ENCODE peak calls at places on chromosomes 2 and 18, in seven cellular contexts. P is uterus, R is IMR-90, E is tibial nerve, Y is transverse colon, U is esophagus squamous epithelium, S is suprapubic skin. H is an unnamed sample.

GRCh38 chr18:22847392-22847791 is 85.7 kb upstream of the RBBP8 start:
- DNase-seq in P (no peak), S (no peak), R (peak; percentile 51), E (no peak), U (no peak), Y (no peak), H (no peak)

GRCh38 chr2:181602017-181602416 is 54.9 kb downstream of the CERKL start:
- DNase-seq in P (no peak), S (no peak), R (no peak), Y (no peak), U (no peak), E (no peak), H (no peak)

GRCh38 chr2:172725284-172725683 is 10.4 kb upstream of the RAPGEF4 start:
- DNase-seq in S (no peak), U (no peak), R (no peak), Y (no peak), P (no peak), E (no peak), H (no peak)

GRCh38 chr2:178208817-178209216 is 14.5 kb downstream of the OSBPL6 start:
- DNase-seq in Y (no peak), S (no peak), P (no peak), R (peak; percentile 26), U (no peak), E (no peak), H (no peak)

GRCh38 chr2:84441036-84441435 is 18.0 kb downstream of the SUCLG1 start:
- DNase-seq in P (no peak), R (peak; percentile 26), U (no peak), E (no peak), S (no peak), Y (no peak), H (no peak)

GRCh38 chr2:208370881-208371633 is 35.5 kb upstream of the PTH2R start:
- DNase-seq in E (no peak), Y (no peak), P (no peak), U (no peak), R (peak; percentile 27), S (no peak), H (no peak)

GRCh38 chr2:161265874-161266273 is 42.4 kb upstream of the PSMD14 start:
- DNase-seq in R (no peak), E (no peak), U (no peak), Y (no peak), S (no peak), P (no peak), H (no peak)

GRCh38 chr2:73091696-73092095 is 20.2 kb upstream of the SFXN5 start:
- DNase-seq in S (no peak), Y (no peak), U (no peak), R (no peak), E (no peak), P (no peak), H (no peak)

GRCh38 chr2:96874099-96874831 is 4.4 kb upstream of the SEMA4C start:
- DNase-seq in Y (no peak), S (no peak), U (no peak), P (no peak), R (no peak), E (no peak), H (no peak)

GRCh38 chr2:85132392-85132791 is 800 bp upstream of the TCF7L1 start:
- DNase-seq in Y (no peak), U (no peak), P (peak; percentile 31), E (no peak), S (no peak), R (peak; percentile 39), H (no peak)

GRCh38 chr2:189927823-189928222 is 134.7 kb downstream of the MSTN start:
- DNase-seq in E (no peak), U (no peak), R (peak; percentile 18), Y (no peak), S (no peak), P (no peak), H (no peak)

GRCh38 chr2:207767461-207768167 is 2.1 kb downstream of the FZD5 start:
- DNase-seq in P (peak; percentile 29), E (peak; percentile 14), R (no peak), S (no peak), Y (peak; percentile 79), U (no peak), H (peak; percentile 44)

GRCh38 chr2:239294571-239295054 is 106.2 kb downstream of the HDAC4 start:
- DNase-seq in E (peak; percentile 6), R (no peak), P (peak; percentile 44), U (no peak), Y (peak; percentile 76), S (peak; percentile 45), H (no peak)

GRCh38 chr2:207490441-207490840 is 39.3 kb upstream of the CREB1 start:
- DNase-seq in E (no peak), Y (no peak), S (no peak), R (no peak), U (no peak), P (no peak), H (no peak)

GRCh38 chr2:228602277-228602676 is 420.8 kb upstream of the SPHKAP start:
- DNase-seq in P (no peak), Y (no peak), E (no peak), R (peak; percentile 34), U (no peak), S (no peak), H (no peak)

GRCh38 chr2:216653931-216654365 is 20.7 kb downstream of the IGFBP2 start:
- DNase-seq in E (no peak), P (no peak), R (peak; percentile 81), S (no peak), Y (no peak), U (no peak), H (no peak)

GRCh38 chr18:7789853-7790552 is 222.9 kb downstream of the PTPRM start:
- DNase-seq in E (no peak), S (no peak), P (no peak), R (peak; percentile 55), Y (no peak), U (no peak), H (no peak)

GRCh38 chr18:79873449-79874110 is 75.8 kb downstream of the KCNG2 start:
- DNase-seq in S (peak; percentile 55), E (peak; percentile 11), U (no peak), R (no peak), Y (no peak), P (peak; percentile 34), H (no peak)

GRCh38 chr2:169069341-169069740 is at the start of gene DHRS9:
- DNase-seq in R (peak; percentile 7), U (no peak), E (no peak), Y (peak; percentile 63), S (no peak), P (no peak), H (no peak)

GRCh38 chr2:168848220-168848619 is 42.0 kb downstream of the SPC25 start:
- DNase-seq in R (no peak), U (no peak), E (no peak), S (no peak), P (no peak), Y (no peak), H (no peak)

GRCh38 chr2:60519259-60519863 is 34.1 kb downstream of the BCL11A start:
- DNase-seq in E (no peak), R (peak; percentile 67), P (no peak), U (no peak), S (no peak), Y (no peak), H (no peak)
- H3K4me1 ChIP-seq in E (no peaks in the 10 kb centered on the region), R (peaks cover 13% of the 10 kb centered on the region), P (no peaks in the 10 kb centered on the region), U (peaks cover 14% of the 10 kb centered on the region), S (peaks cover 20% of the 10 kb centered on the region), Y (peaks cover 43% of the 10 kb centered on the region), H (no peaks in the 10 kb centered on the region)

DNA sequence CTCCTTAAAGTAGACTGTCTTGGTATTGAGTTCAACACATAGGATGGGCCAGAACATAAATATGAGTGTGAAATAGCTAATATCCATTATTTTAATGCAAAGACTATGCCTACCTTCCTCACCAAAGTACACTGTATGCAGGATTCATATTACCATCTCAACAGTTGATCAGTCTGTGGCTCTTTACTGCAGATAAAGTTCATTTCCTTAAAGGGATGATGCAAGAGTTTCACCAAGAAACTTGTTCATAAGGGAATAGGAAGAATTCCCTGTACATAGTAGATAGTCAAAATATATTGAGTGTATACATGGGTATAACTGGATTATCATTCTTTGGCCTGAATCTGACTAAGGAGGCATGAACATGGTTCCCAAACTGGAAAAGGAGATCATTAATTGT is 35.0 kb downstream of the MARS2 start:
- DNase-seq in Y (no peak), U (no peak), E (no peak), R (no peak), P (no peak), S (no peak), H (no peak)
- H3K36me3 ChIP-seq in Y (no peaks in the 10 kb centered on the region), U (no peaks in the 10 kb centered on the region), E (no peaks in the 10 kb centered on the region), R (no peaks in the 10 kb centered on the region), P (no peaks in the 10 kb centered on the region), S (no peaks in the 10 kb centered on the region), H (no peaks in the 10 kb centered on the region)

GRCh38 chr2:206438196-206438727 is 5.1 kb upstream of the ADAM23 start:
- DNase-seq in S (no peak), U (no peak), R (no peak), Y (no peak), P (no peak), E (no peak), H (no peak)

GRCh38 chr2:206443735-206444527 is 599 bp downstream of the ADAM23 start:
- DNase-seq in U (no peak), E (no peak), P (no peak), S (no peak), R (peak; percentile 22), Y (no peak), H (peak; percentile 34)

GRCh38 chr2:206442516-206442853 is 847 bp upstream of the ADAM23 start:
- DNase-seq in R (no peak), S (no peak), Y (no peak), E (no peak), U (no peak), P (no peak), H (no peak)

GRCh38 chr2:206445948-206446347 is 2.6 kb downstream of the ADAM23 start:
- DNase-seq in P (no peak), R (no peak), U (no peak), E (no peak), Y (no peak), S (no peak), H (no peak)

DNA sequence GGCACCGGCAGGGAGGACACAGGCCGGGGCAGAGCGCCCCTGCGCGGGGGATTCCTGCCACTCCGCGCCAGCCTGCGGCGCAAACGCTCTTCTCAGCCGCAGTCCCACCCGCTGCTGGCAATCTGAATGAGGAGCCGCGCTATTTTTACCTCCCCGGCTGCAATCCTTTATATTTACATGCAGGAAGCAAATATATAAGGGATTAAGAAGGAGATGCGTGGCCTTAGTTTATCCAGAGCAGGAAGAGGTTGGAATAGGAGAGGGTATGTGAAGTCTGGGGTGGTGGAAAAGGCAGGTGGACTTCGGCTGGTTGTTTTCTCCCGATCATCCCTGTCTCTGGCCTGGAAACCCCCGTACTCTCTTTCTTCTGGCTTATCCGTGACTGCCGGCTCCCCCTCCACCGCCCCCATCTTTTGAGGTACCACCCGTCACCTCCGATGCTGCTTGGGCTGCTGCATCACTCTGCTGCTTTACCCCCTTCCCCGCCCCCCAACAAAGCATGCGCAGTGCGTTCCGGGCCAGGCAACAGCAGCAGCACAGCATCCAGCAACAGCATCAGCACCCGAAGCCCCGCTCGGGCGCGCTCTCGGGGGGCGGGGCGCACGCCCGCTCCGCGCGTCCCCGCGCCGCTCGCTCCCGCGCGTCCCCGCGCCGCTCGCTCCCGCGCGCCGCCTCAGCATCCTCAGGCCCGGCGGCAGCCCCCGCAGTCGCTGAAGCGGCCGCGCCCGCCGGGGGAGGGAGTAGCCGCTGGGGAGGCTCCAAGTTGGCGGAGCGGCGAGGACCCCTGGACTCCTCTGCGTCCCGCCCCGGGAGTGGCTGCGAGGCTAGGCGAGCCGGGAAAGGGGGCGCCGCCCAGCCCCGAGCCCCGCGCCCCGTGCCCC is at the start of gene ADAM23:
- DNase-seq in E (no peak), P (peak; percentile 63), U (no peak), R (peak; percentile 52), Y (no peak), S (no peak), H (peak; percentile 75)
- TF ChIP-seq POLR2A in E (no peak), P (no peak), U (no peak), R (no peak), Y (no peak), S (no peak), H (peak; percentile 54)

GRCh38 chr2:99851811-99852210 is 290.6 kb downstream of the AFF3 start:
- DNase-seq in Y (no peak), S (no peak), U (no peak), P (no peak), R (no peak), E (no peak), H (no peak)
- H3K4me1 ChIP-seq in Y (no peaks in the 10 kb centered on the region), S (no peaks in the 10 kb centered on the region), U (no peaks in the 10 kb centered on the region), P (no peaks in the 10 kb centered on the region), R (peaks cover 10% of the 10 kb centered on the region), E (no peaks in the 10 kb centered on the region), H (no peaks in the 10 kb centered on the region)

H was measured in heart left ventricle.